ENCODE peak calls at places on chromosomes 5 and 9, in seven cellular contexts. I is amniotic epithelial cell; Q is stimulated activated CD4-positive, alpha-beta T cell treated with anti-CD3 and anti-CD28 coated beads, Interleukin-2, amount 100 ng/mL, for 48 hours; F is nephron progenitor cell; N is stimulated activated naive B cell treated with anti-CD40 and anti-IgM and Interleukin-4, amounts not matched to agents 10 μg/mL and 1 μg/mL and 100 μg/mL, for 72 hours; V is B cell; G is adipocyte. W is an unnamed sample.

GRCh38 chr9:64061013-64061627 is 1223.9 kb downstream of the FOXD4L5 start:
- DNase-seq in V (no peak), G (no peak), Q (no peak), N (no peak), F (no peak), I (no peak), W (no peak)

GRCh38 chr5:76332620-76333170 is 70.4 kb upstream of the IQGAP2 start:
- DNase-seq in N (no peak), F (no peak), I (peak; percentile 3), V (no peak), Q (no peak), G (no peak), W (no peak)

GRCh38 chr9:22452415-22453010 is 5.9 kb downstream of the DMRTA1 start:
- DNase-seq in I (peak; percentile 21), Q (peak; percentile 28), V (no peak), G (peak; percentile 83), F (peak; percentile 51), N (peak; percentile 15), W (no peak)

GRCh38 chr9:133516961-133517350 is 7.8 kb downstream of the MYMK start:
- DNase-seq in G (no peak), V (no peak), N (no peak), I (no peak), Q (no peak), F (no peak), W (no peak)

GRCh38 chr5:77952811-77953210 is 176.7 kb upstream of the TBCA start:
- DNase-seq in F (no peak), G (no peak), Q (no peak), I (no peak), N (no peak), V (no peak), W (no peak)

GRCh38 chr9:136756836-136757235 is 1.2 kb downstream of the LCN8 start:
- DNase-seq in F (no peak), I (no peak), G (no peak), V (no peak), N (no peak), Q (no peak), W (no peak)

GRCh38 chr5:122180863-122181519 is 51.6 kb downstream of the ZNF474 start:
- DNase-seq in F (no peak), Q (no peak), G (peak; percentile 86), N (no peak), V (no peak), I (peak; percentile 93), W (no peak)

GRCh38 chr9:86822006-86822405 is 125.3 kb downstream of the GAS1 start:
- DNase-seq in F (no peak), V (no peak), Q (no peak), N (no peak), I (peak; percentile 26), G (peak; percentile 33), W (no peak)

GRCh38 chr5:180353963-180354574 is 933 bp upstream of the GFPT2 start:
- DNase-seq in I (no peak), N (no peak), F (peak; percentile 25), Q (no peak), G (peak; percentile 28), V (no peak), W (no peak)

GRCh38 chr5:130333089-130333488 is 428.8 kb downstream of the CHSY3 start:
- DNase-seq in Q (no peak), F (no peak), I (peak; percentile 81), N (no peak), G (peak; percentile 68), V (no peak), W (no peak)

GRCh38 chr9:124368692-124369091 is 46.5 kb downstream of the PSMB7 start:
- DNase-seq in I (peak; percentile 24), F (no peak), Q (no peak), G (no peak), N (no peak), V (no peak), W (no peak)

GRCh38 chr9:16363073-16363781 is 507.2 kb downstream of the BNC2 start:
- DNase-seq in Q (no peak), F (no peak), I (no peak), G (no peak), N (no peak), V (no peak), W (no peak)

GRCh38 chr5:178524093-178524882 is 65.9 kb downstream of the COL23A1 start:
- DNase-seq in V (no peak), I (no peak), Q (no peak), G (no peak), F (no peak), N (no peak), W (no peak)

GRCh38 chr5:82494942-82495341 is 216.8 kb upstream of the RPS23 start:
- DNase-seq in G (no peak), I (peak; percentile 40), F (no peak), V (no peak), N (no peak), Q (no peak), W (no peak)

GRCh38 chr9:6838158-6838557 is 80.4 kb downstream of the KDM4C start:
- DNase-seq in V (no peak), I (no peak), Q (no peak), N (no peak), F (no peak), G (no peak), W (no peak)

GRCh38 chr9:118059520-118060278 is 355.5 kb downstream of the TLR4 start:
- DNase-seq in F (peak; percentile 74), I (peak; percentile 15), Q (no peak), N (no peak), G (peak; percentile 20), V (no peak), W (no peak)

GRCh38 chr5:140239939-140240700 is 62.8 kb downstream of the PFDN1 start:
- DNase-seq in V (peak; percentile 51), F (peak; percentile 75), I (peak; percentile 56), G (peak; percentile 72), N (peak; percentile 30), Q (peak; percentile 63), W (no peak)

W was measured in NCI-H187.